ENCODE peak calls at places on chromosomes 5 and 9, in four cellular contexts. H, F, T and R are unnamed samples.

GRCh38 chr5:113250341-113250953 is 184.3 kb downstream of the TSSK1B start:
- DNase-seq in H (no peak), F (peak), T (no peak), R (peak)

GRCh38 chr9:12838546-12838945 is 63.7 kb downstream of the LURAP1L start:
- DNase-seq in H (no peak), F (no peak), T (no peak), R (peak)

GRCh38 chr9:110777201-110777842 is 108.7 kb downstream of the MUSK start:
- DNase-seq in H (no peak), F (peak), T (no peak), R (peak)

GRCh38 chr5:79512692-79513518 is 1.0 kb downstream of the HOMER1 start:
- DNase-seq in H (peak), F (peak), T (no peak), R (peak)

GRCh38 chr5:133205649-133206048 is 153.8 kb downstream of the HSPA4 start:
- DNase-seq in H (no peak), F (no peak), T (no peak), R (peak)

GRCh38 chr9:74102702-74103101 is 394.4 kb upstream of the RORB start:
- DNase-seq in H (no peak), F (no peak), T (no peak), R (no peak)

GRCh38 chr9:128078504-128079434 is 10.7 kb downstream of the SLC25A25 start:
- DNase-seq in H (peak), F (peak), T (no peak), R (peak)

GRCh38 chr5:62600560-62601252 is 22.1 kb downstream of the LRRC70 start:
- DNase-seq in H (no peak), F (peak), T (no peak), R (no peak)

GRCh38 chr9:98081477-98082219 is 25.1 kb downstream of the NANS start:
- DNase-seq in H (no peak), F (peak), T (no peak), R (peak)

GRCh38 chr9:18689166-18689565 is 215.2 kb downstream of the ADAMTSL1 start:
- DNase-seq in H (no peak), F (peak), T (no peak), R (no peak)

GRCh38 chr5:95832664-95833063 is 10.1 kb upstream of the GLRX start:
- DNase-seq in H (no peak), F (no peak), T (no peak), R (no peak)
- TF ChIP-seq FOS in H (no peak), F (no peak), T (no peak), R (no peak)

DNA sequence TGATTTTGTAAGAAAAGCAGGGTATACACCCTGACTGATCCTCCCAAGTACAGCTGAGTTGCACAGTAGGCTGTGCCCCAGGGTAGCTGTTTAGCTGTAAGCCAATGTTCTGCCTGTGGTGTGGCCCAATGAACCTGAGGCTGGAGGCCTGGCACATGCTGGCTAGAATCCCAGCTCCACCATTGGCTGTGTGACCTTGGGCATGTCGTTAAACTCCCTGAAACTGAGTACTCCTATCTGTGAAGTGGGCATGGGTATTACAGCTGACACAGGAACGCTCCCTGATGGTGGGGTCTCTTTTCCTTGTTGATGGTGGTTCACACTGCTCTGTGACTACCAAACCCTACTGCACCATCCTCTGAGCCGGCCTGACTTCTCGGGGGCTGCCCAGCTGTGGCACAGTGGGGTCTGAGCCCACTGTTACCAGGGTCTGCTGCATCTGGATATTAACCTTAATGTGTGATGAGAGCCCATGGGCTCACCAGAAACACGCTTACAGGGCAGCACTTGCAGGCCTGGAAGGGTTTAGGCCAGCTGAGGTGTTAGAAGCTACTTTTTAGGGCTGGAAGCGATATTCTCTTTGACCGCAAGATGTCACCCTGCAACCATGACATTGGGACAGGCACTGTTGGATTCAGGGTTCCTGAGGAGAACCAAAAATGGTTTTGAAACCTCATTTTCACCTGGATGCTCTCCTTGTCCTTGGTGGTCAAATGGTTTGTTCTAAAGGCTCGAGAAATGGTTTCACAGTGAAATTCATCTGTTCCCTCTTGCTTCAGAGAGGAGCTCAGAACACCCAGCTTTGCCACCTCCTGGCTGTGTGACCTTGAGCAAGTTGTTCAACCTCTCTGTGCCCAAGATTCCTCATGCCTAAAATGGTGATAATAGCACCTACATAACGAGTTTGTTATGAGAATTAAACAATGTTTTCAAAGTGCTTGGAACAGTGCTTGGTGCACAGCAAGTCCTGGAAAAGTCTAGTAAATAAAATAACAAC is 6.8 kb upstream of the GADD45G start:
- DNase-seq in H (peak), F (peak), T (no peak), R (peak)
- TF ChIP-seq FOS in H (no peak), F (no peak), T (no peak), R (no peak)

GRCh38 chr5:141914797-141915196 is 8.9 kb upstream of the DELE1 start:
- DNase-seq in H (no peak), F (no peak), T (no peak), R (no peak)

GRCh38 chr5:141913560-141913959 is 10.1 kb upstream of the DELE1 start:
- DNase-seq in H (no peak), F (no peak), T (no peak), R (no peak)

GRCh38 chr5:141915881-141916336 is 7.8 kb upstream of the DELE1 start:
- DNase-seq in H (no peak), F (no peak), T (no peak), R (no peak)

GRCh38 chr5:141916522-141916921 is 7.1 kb upstream of the DELE1 start:
- DNase-seq in H (no peak), F (no peak), T (no peak), R (no peak)

DNA sequence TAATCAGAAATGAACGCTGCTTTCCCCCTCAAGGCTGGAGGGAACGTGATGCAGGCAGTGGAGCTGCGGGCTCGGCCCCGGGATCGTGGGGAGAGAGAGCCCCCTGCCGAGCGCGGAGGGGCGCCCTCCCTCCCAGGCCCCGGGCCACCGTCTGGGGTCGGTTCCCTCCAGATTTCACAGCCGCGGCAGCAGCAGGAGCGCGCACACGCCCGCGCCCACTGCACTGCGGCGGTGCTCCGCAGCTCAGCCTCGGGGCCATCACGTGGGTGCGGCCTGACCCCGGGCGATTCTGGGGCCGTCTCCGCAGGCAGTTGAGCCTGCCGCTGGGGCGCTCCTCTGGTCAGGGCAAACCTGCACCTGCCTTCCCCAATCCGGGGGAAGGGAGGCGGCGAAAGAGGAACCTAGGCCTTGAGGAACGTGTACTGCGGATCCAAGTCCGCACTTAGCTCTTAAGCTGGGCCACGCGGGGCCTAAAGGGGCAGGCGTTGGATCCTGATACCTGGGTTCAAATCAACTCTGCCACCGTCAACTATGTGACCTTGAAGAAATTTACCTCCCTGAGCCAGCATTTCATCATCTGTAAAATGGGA is 9.4 kb upstream of the DELE1 start:
- DNase-seq in H (peak), F (peak), T (no peak), R (no peak)
- TF ChIP-seq FOS in H (no peak), F (no peak), T (no peak), R (no peak)

GRCh38 chr5:172503925-172504730 is 49.8 kb upstream of the SH3PXD2B start:
- DNase-seq in H (no peak), F (no peak), T (no peak), R (no peak)
- TF ChIP-seq FOS in H (no peak), F (no peak), T (no peak), R (no peak)

GRCh38 chr9:672833-673232 is 168.7 kb upstream of the DMRT1 start:
- DNase-seq in H (no peak), F (no peak), T (no peak), R (no peak)
- TF ChIP-seq FOS in H (no peak), F (no peak), T (no peak), R (no peak)

GRCh38 chr5:150599281-150599680 is 41.2 kb upstream of the SYNPO start:
- DNase-seq in H (no peak), F (no peak), T (no peak), R (no peak)

GRCh38 chr5:150603052-150603451 is 37.4 kb upstream of the SYNPO start:
- DNase-seq in H (no peak), F (no peak), T (no peak), R (no peak)

GRCh38 chr5:150599917-150600511 is 40.4 kb upstream of the SYNPO start:
- DNase-seq in H (no peak), F (peak), T (no peak), R (peak)

GRCh38 chr5:150601774-150602345 is 38.6 kb upstream of the SYNPO start:
- DNase-seq in H (no peak), F (no peak), T (no peak), R (no peak)

DNA sequence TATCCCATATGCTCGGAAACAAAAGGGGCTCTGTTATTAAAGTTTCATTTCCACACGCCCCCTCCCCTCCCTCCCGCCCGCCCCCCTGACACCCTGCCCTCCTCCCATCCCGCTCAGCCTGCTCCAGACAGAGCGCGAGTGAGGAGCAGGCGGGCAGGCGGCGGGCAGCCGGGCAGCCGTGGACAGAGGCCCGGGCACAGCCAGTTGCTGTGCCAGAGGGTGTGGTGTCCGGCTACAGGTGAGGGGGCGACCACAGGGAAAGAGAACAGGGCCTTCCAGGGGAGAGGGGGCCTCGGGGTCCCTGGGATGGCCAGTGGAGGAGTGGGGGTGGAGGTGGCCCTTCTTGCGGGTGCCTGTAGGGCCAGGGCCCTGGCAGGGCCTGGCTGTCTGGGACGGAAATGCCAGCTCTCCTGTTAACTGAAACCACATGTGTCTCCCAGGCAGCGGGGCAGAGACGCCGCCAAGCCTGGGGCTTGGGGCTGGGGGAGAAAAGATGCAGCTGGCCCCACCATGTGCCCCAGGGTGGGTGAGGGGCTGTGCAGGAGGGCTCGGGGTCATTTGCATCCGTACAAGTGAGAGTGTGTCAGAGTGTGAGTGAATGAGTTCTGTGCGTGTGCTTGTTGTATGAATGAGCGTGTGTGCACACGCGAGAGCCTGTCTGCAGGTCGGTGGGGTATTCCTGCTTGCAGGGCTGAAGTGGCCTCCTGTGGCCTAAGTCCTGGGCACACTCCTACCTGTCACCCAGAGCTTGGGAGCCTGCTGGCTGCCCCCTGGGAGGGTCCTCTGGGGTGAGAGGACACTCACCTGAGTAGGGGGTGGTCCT is 39.3 kb upstream of the SYNPO start:
- DNase-seq in H (no peak), F (no peak), T (no peak), R (no peak)
- TF ChIP-seq FOS in H (no peak), F (no peak), T (no peak), R (no peak)

GRCh38 chr5:155728857-155729683 is 597.9 kb upstream of the SGCD start:
- DNase-seq in H (no peak), F (no peak), T (no peak), R (no peak)

GRCh38 chr5:155729684-155730059 is 597.3 kb upstream of the SGCD start:
- DNase-seq in H (no peak), F (no peak), T (no peak), R (no peak)

GRCh38 chr5:155727512-155728145 is 599.3 kb upstream of the SGCD start:
- DNase-seq in H (no peak), F (no peak), T (no peak), R (no peak)

GRCh38 chr5:155726267-155726666 is 600.7 kb upstream of the SGCD start:
- DNase-seq in H (no peak), F (no peak), T (no peak), R (peak)

GRCh38 chr5:155728146-155728856 is 598.7 kb upstream of the SGCD start:
- DNase-seq in H (no peak), F (no peak), T (no peak), R (peak)
- TF ChIP-seq FOS in H (no peak), F (no peak), T (no peak), R (no peak)